ENCODE peak calls at places on chromosomes 6 and 20, in eight cellular contexts. C is GM12865, Q is ascending aorta, P is mammary epithelial cell, V is right lobe of liver, O is lower leg skin, L is GM10248, E is astrocyte of the cerebellum. M is an unnamed sample.

GRCh38 chr6:35077006-35077712 is 64.0 kb downstream of the TCP11 start:
- DNase-seq in V (peak), E (no peak), L (no peak), P (peak), O (no peak), C (no peak), Q (no peak), M (no peak)

GRCh38 chr20:39775110-39775509 is 813.0 kb downstream of the DHX35 start:
- DNase-seq in O (peak), E (peak), Q (peak), L (no peak), P (peak), C (no peak), V (peak), M (no peak)

GRCh38 chr20:43916073-43916874 is 1.6 kb downstream of the TOX2 start:
- DNase-seq in V (no peak), Q (peak), E (no peak), C (no peak), L (no peak), P (no peak), O (no peak), M (no peak)

GRCh38 chr20:32232487-32232886 is 24.8 kb downstream of the POFUT1 start:
- DNase-seq in O (no peak), L (no peak), V (no peak), P (no peak), Q (no peak), C (peak), E (no peak), M (no peak)

GRCh38 chr6:131244942-131245341 is 109.7 kb downstream of the AKAP7 start:
- DNase-seq in E (no peak), P (no peak), V (no peak), L (no peak), O (no peak), Q (no peak), C (no peak), M (no peak)

GRCh38 chr20:11178946-11179654 is 505.3 kb upstream of the JAG1 start:
- DNase-seq in O (no peak), C (no peak), V (no peak), L (no peak), E (peak), P (peak), Q (no peak), M (no peak)

GRCh38 chr6:16438677-16439615 is 200.6 kb downstream of the GMPR start:
- DNase-seq in E (no peak), V (no peak), Q (no peak), O (no peak), P (peak), L (peak), C (peak), M (no peak)

GRCh38 chr6:85354761-85355618 is 94.9 kb upstream of the NT5E start:
- DNase-seq in C (peak), P (peak), E (peak), Q (peak), L (peak), V (peak), O (peak), M (peak)

GRCh38 chr6:14703586-14703985 is 542.3 kb upstream of the JARID2 start:
- DNase-seq in E (peak), Q (no peak), C (no peak), O (no peak), L (no peak), V (no peak), P (no peak), M (no peak)

GRCh38 chr6:15290962-15291704 is 45.3 kb downstream of the JARID2 start:
- DNase-seq in L (no peak), Q (no peak), O (no peak), V (no peak), C (no peak), E (no peak), P (no peak), M (no peak)

GRCh38 chr20:59571591-59572314 is 32.6 kb upstream of the PHACTR3 start:
- DNase-seq in Q (peak), E (peak), C (peak), V (peak), L (peak), O (peak), P (peak), M (peak)

GRCh38 chr20:53402233-53403005 is 191.2 kb downstream of the ZNF217 start:
- DNase-seq in C (no peak), O (no peak), V (no peak), Q (no peak), P (no peak), L (no peak), E (no peak), M (no peak)
- TF ChIP-seq CTCF in C (no peak), O (no peak), V (no peak), Q (no peak), P (no peak), L (no peak), E (no peak), M (no peak)

GRCh38 chr20:3173582-3174441 is 463 bp upstream of the LZTS3 start:
- DNase-seq in P (peak), Q (peak), O (peak), V (peak), C (peak), E (peak), L (peak), M (peak)
- TF ChIP-seq CTCF in P (no peak), Q (peak), O (no peak), V (no peak), C (no peak), E (peak), L (no peak), M (no peak)

GRCh38 chr20:47296950-47297349 is 59.5 kb downstream of the ZMYND8 start:
- DNase-seq in L (no peak), V (no peak), E (no peak), O (peak), C (no peak), P (no peak), Q (peak), M (peak)
- TF ChIP-seq CTCF in L (no peak), V (peak), E (no peak), O (no peak), C (no peak), P (no peak), Q (no peak), M (peak)

DNA sequence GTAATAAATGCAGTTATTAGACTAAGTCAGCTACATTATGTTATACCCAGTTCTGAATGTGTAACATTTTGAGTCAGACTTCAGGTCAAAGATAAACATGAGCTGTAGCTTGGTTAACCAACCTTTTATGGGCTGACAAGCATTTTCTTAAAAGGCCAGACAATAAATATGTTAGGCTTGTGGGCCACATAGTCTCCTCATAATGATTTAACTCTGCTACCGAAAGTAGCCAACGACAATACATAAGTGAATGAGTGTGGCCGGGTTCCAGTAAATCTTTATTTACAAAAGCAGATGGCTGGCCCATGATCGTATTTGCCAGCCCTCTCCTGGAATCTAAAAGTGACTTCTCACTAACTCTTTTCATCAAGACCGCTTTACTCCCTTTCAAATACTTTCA is 49.9 kb downstream of the ATG5 start:
- DNase-seq in O (no peak), P (no peak), V (no peak), C (peak), Q (no peak), L (no peak), E (peak), M (no peak)
- TF ChIP-seq CTCF in O (no peak), P (no peak), V (no peak), C (no peak), Q (no peak), L (no peak), E (no peak), M (no peak)